ENCODE peak calls at places on chromosomes 16 and 17, in six cellular contexts. R is upper lobe of right lung, Q is left ventricle myocardium inferior, L is HFF-Myc, M is AG04449, T is heart right ventricle. C is an unnamed sample.

GRCh38 chr16:72023962-72024361 is 15.4 kb downstream of the DHODH start:
- DNase-seq in R (no peak), Q (no peak), L (no peak), M (no peak), T (no peak), C (no peak)

GRCh38 chr16:84992700-84993075 is 18.6 kb downstream of the ZDHHC7 start:
- DNase-seq in R (no peak), Q (no peak), L (no peak), M (no peak), T (no peak), C (no peak)

GRCh38 chr17:65703891-65704290 is 142.4 kb upstream of the AXIN2 start:
- DNase-seq in R (no peak), Q (no peak), L (no peak), M (no peak), T (no peak), C (no peak)

GRCh38 chr17:13740692-13741091 is 139.0 kb upstream of the HS3ST3A1 start:
- DNase-seq in R (no peak), Q (no peak), L (no peak), M (no peak), T (no peak), C (no peak)

GRCh38 chr16:53220585-53220984 is 165.8 kb downstream of the CHD9 start:
- DNase-seq in R (no peak), Q (no peak), L (no peak), M (no peak), T (no peak), C (peak)

GRCh38 chr17:45261577-45262515 is at the start of gene SPATA32:
- DNase-seq in R (peak), Q (peak), L (no peak), M (no peak), T (peak), C (no peak)

GRCh38 chr17:58315281-58315711 is 13.3 kb downstream of the TSPOAP1 start:
- DNase-seq in R (peak), Q (no peak), L (no peak), M (no peak), T (no peak), C (no peak)

GRCh38 chr16:75456971-75457370 is 7.5 kb downstream of the TMEM170A start:
- DNase-seq in R (peak), Q (no peak), L (no peak), M (no peak), T (no peak), C (no peak)

GRCh38 chr16:245105-245504 is 10.5 kb downstream of the FAM234A start:
- DNase-seq in R (no peak), Q (no peak), L (no peak), M (no peak), T (no peak), C (no peak)

GRCh38 chr16:66899945-66900688 is 18.6 kb downstream of the CDH16 start:
- DNase-seq in R (peak), Q (peak), L (no peak), M (no peak), T (peak), C (no peak)

GRCh38 chr16:12752159-12752558 is 51.5 kb downstream of the CPPED1 start:
- DNase-seq in R (no peak), Q (no peak), L (no peak), M (no peak), T (no peak), C (no peak)

GRCh38 chr17:67365762-67366192 is 600 bp downstream of the PSMD12 start:
- DNase-seq in R (no peak), Q (no peak), L (no peak), M (no peak), T (no peak), C (no peak)

GRCh38 chr16:84774810-84775209 is 45.0 kb upstream of the CRISPLD2 start:
- DNase-seq in R (no peak), Q (no peak), L (no peak), M (peak), T (no peak), C (peak)

GRCh38 chr17:52025231-52025630 is 133.3 kb downstream of the CA10 start:
- DNase-seq in R (no peak), Q (no peak), L (no peak), M (peak), T (no peak), C (no peak)

GRCh38 chr17:52158450-52159042 is at the start of gene CA10:
- DNase-seq in R (no peak), Q (no peak), L (no peak), M (no peak), T (no peak), C (no peak)

GRCh38 chr17:68356520-68356919 is 65.2 kb downstream of the ARSG start:
- DNase-seq in R (no peak), Q (no peak), L (no peak), M (no peak), T (no peak), C (no peak)

GRCh38 chr17:50153650-50154575 is 3.4 kb upstream of the PPP1R9B start:
- DNase-seq in R (peak), Q (peak), L (no peak), M (no peak), T (peak), C (no peak)

GRCh38 chr17:71922439-71922838 is 198.4 kb upstream of the SOX9 start:
- DNase-seq in R (no peak), Q (no peak), L (no peak), M (no peak), T (no peak), C (peak)

GRCh38 chr17:17812211-17813054 is 24.4 kb downstream of the SREBF1 start:
- DNase-seq in R (peak), Q (peak), L (no peak), M (no peak), T (peak), C (no peak)

GRCh38 chr17:32143525-32143865 is 1.2 kb downstream of the RHOT1 start:
- DNase-seq in R (no peak), Q (no peak), L (no peak), M (no peak), T (no peak), C (no peak)

GRCh38 chr17:62714016-62714777 is 86.7 kb downstream of the MRC2 start:
- DNase-seq in R (no peak), Q (no peak), L (no peak), M (no peak), T (no peak), C (no peak)

GRCh38 chr17:34156741-34157589 is 98.1 kb upstream of the CCL2 start:
- DNase-seq in R (peak), Q (no peak), L (no peak), M (no peak), T (no peak), C (no peak)

GRCh38 chr17:48589831-48590602 is at the start of gene HOXB3:
- DNase-seq in R (no peak), Q (no peak), L (no peak), M (peak), T (no peak), C (no peak)

GRCh38 chr17:42670199-42670924 is 6.4 kb downstream of the PLEKHH3 start:
- DNase-seq in R (no peak), Q (no peak), L (no peak), M (no peak), T (no peak), C (no peak)

GRCh38 chr17:37787055-37787720 is 42.3 kb upstream of the HNF1B start:
- DNase-seq in R (no peak), Q (no peak), L (no peak), M (no peak), T (peak), C (no peak)

GRCh38 chr17:78330570-78331224 is 29.2 kb downstream of the SOCS3 start:
- DNase-seq in R (no peak), Q (no peak), L (no peak), M (no peak), T (no peak), C (no peak)

GRCh38 chr16:67923414-67924127 is 8.1 kb downstream of the CTRL start:
- DNase-seq in R (no peak), Q (no peak), L (no peak), M (no peak), T (no peak), C (no peak)

GRCh38 chr17:73215414-73215813 is 22.6 kb downstream of the COG1 start:
- DNase-seq in R (no peak), Q (no peak), L (no peak), M (no peak), T (no peak), C (no peak)

GRCh38 chr16:46686815-46687473 is 2.0 kb downstream of the VPS35 start:
- DNase-seq in R (no peak), Q (no peak), L (no peak), M (no peak), T (no peak), C (no peak)

GRCh38 chr16:21704733-21705132 is 41.0 kb downstream of the OTOA start:
- DNase-seq in R (no peak), Q (no peak), L (peak), M (no peak), T (no peak), C (no peak)

GRCh38 chr17:62750502-62751349 is 57.4 kb downstream of the MARCHF10 start:
- DNase-seq in R (no peak), Q (no peak), L (no peak), M (no peak), T (no peak), C (no peak)

GRCh38 chr17:49403514-49404289 is 11.0 kb downstream of the PHB1 start:
- DNase-seq in R (no peak), Q (no peak), L (no peak), M (no peak), T (no peak), C (no peak)

GRCh38 chr16:85800321-85800669 is 800 bp downstream of the COX4I1 start:
- DNase-seq in R (no peak), Q (no peak), L (no peak), M (no peak), T (no peak), C (no peak)

GRCh38 chr16:35197656-35198055 is 1738.2 kb downstream of the TP53TG3F start:
- DNase-seq in R (no peak), Q (no peak), L (no peak), M (no peak), T (no peak), C (no peak)

GRCh38 chr16:1112506-1113184 is 16.6 kb upstream of the C1QTNF8 start:
- DNase-seq in R (no peak), Q (no peak), L (no peak), M (no peak), T (no peak), C (no peak)

GRCh38 chr16:2751577-2752034 is 832 bp upstream of the SRRM2 start:
- DNase-seq in R (no peak), Q (no peak), L (no peak), M (no peak), T (no peak), C (no peak)

DNA sequence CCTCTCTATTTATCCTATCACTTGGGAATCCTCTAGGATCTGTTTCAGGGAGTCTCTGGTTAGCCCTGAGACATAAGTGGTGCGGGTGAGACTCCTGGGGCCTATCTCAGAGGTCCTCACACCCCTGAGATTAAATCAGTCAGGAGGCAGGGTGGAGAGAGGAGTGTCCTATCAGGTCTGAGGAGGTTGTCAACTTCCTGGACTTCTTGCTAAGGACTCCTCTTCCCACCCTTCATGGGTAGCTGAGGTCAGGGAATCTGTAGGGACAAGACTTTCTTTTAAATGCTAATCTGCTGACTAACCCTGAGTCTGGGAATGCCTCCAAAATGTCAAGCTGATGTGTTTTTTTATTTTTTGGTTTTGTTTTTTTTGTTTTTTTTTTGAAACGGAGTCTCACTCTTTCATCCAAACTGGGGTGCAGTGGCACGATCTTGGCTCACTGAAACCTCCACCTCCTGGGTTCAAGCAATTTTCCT is 6.6 kb upstream of the ARMC5 start:
- DNase-seq in R (no peak), Q (no peak), L (peak), M (peak), T (no peak), C (peak)
- TF ChIP-seq CTCF in R (no peak), Q (no peak), L (no peak), M (no peak), T (no peak), C (no peak)

DNA sequence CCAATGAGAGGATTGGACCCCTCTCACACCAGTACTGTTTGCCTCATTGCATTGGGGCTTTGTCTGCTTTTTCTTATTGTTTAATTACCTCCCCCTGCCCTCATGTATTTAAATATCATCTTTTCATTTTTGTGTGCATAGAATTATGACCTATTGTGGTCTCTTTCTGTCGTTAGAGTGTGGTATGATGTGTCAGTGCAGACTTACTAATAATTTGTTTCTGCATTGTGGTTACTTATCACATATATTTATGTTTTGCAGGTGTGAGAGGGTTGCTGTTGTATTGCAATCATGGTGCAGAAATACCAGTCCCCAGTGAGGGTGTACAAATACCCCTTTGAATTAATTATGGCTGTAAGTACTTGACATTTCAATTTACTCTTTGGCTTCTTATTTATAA is 2.5 kb downstream of the SEC14L1 start:
- DNase-seq in R (no peak), Q (no peak), L (no peak), M (no peak), T (no peak), C (no peak)
- H3K4me3 ChIP-seq in R (peak), Q (peak), L (no peak), M (no peak), T (peak), C (no peak)

GRCh38 chr17:82270651-82271050 is 2.8 kb downstream of the CSNK1D start:
- DNase-seq in R (peak), Q (no peak), L (no peak), M (no peak), T (no peak), C (no peak)

GRCh38 chr17:82266142-82266541 is 7.4 kb downstream of the CSNK1D start:
- DNase-seq in R (no peak), Q (no peak), L (no peak), M (no peak), T (no peak), C (no peak)

GRCh38 chr17:82269138-82269881 is 4.2 kb downstream of the CSNK1D start:
- DNase-seq in R (peak), Q (no peak), L (no peak), M (no peak), T (no peak), C (no peak)

GRCh38 chr17:82269882-82270500 is 3.5 kb downstream of the CSNK1D start:
- DNase-seq in R (peak), Q (no peak), L (no peak), M (no peak), T (no peak), C (no peak)

DNA sequence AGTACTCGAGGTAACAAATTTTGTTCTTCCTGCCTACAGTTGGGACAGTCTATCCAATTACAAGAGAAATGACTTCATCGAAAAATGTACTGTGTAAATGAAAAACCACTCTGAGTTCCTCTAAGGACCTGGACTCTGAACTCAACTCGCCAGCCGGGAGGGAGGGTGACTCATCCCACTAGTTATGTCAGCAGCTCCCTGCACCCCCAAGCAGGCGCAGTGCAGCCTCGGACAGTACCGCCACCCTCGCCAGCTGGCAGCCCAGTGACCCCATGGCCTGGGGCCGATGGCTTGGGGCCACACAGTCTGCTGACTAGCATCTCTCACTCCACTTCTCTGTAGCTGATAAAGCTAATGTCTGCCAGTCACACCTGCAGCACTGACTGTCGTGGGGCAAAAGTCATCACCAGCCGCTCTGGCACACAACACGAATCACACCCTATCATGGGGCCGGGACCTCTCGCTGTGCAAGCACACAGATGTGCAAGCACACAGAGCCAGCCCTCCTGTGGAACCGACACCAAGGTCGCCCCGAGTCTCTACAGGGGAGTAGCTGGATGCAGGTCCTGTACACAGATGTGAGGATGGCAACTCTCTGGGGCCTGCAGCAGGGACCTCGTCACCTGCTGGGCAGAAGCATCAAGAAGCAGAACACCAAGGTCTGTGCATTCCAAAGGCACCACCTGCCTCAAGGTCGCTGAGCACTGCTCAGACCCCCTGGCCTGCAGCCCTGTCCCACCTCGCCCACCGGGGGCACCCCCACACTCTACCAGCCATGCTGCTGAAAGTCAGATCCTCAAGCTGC is 5.7 kb downstream of the CSNK1D start:
- DNase-seq in R (peak), Q (peak), L (peak), M (peak), T (peak), C (peak)
- TF ChIP-seq CTCF in R (no peak), Q (no peak), L (no peak), M (no peak), T (no peak), C (no peak)

DNA sequence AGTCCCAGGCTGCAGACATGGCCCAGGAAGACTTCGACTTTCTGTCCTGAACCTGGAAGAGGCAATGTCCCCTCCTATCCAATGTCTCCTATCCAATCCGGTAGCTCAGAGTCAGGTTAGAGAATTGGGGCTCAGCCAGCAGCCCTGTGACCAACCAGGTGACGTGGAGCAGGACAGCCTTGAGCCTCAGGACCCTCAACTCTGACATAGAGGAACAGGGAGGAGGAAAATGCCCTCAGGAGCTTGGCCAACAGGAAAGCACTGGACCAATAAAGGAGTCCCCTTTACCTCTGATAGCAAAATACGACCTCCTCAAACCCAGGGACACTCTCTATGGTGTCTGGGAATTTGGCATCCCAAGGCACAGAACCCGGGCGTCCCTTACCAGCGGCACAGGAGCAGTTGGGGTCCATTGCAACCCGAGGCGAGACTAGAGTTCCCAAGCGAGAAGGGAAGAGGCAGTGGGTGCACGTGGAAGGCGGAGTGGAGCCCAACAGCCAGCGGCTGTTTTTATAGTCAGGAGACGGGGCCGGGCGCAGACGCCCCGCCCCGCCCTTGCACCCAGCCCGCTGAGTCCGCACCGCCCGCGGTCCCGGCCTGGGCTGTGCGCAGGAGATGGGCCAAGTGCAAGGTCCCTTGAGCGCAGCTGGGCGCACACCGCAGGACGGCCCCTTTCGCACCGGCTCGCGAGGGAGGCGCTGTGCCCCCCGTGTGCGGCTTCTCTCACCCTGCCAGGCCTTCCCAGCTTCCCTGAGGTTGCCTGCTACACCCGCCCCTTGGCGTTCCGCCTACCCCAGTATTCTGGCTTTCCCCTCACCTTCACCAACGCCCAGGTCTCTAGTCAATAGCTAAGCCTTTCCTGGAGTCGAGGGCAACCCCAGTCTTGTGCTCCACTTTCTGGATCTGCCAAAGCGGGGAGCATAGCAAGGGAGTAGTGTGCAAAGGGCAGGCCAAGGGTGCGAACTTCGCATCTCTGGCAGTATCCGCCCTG is at the start of gene MT1G:
- DNase-seq in R (peak), Q (peak), L (no peak), M (no peak), T (peak), C (no peak)
- H3K4me3 ChIP-seq in R (no peak), Q (peak), L (no peak), M (no peak), T (no peak), C (no peak)

DNA sequence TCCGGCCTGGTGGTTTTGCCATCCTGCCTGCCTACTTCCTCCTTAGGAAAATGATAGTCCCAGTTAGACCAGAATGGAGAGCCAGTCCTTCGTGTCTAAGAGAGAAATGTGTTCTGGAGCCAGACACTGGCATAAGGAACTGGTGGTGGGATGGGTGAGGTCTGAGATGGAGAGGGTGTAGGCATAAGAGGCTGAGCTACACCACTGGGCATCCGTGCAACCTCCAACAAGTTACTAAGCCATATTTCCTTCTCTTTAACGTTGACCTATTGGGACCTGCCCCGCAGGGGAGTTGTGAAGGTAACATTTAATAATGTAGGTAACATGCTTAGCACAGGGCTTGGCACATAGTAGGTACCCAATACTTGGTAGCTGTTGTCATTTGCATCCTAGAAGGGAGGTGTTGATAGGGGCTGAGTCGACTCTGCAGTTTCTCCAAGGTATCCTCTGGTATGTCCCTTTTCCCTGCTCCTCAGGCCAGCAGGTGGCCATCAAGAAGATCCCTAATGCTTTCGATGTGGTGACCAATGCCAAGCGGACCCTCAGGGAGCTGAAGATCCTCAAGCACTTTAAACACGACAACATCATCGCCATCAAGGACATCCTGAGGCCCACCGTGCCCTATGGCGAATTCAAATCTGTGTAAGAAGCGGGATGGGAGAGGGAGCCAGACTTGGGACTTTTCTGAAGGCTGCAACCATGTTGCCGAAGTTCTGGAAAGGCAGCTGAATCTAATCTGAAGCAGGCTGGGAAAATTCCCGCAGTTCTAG is 1.2 kb downstream of the MAPK7 start:
- DNase-seq in R (peak), Q (no peak), L (no peak), M (no peak), T (no peak), C (no peak)
- TF ChIP-seq CTCF in R (no peak), Q (no peak), L (no peak), M (no peak), T (no peak), C (no peak)

GRCh38 chr16:59146140-59146539 is 412.0 kb upstream of the GOT2 start:
- DNase-seq in R (no peak), Q (no peak), L (no peak), M (no peak), T (no peak), C (no peak)
- H3K4me3 ChIP-seq in R (no peak), Q (no peak), L (no peak), M (no peak), T (no peak), C (no peak)

GRCh38 chr17:74919440-74920305 is 3.4 kb downstream of the USH1G start:
- DNase-seq in R (no peak), Q (no peak), L (no peak), M (no peak), T (no peak), C (no peak)
- TF ChIP-seq CTCF in R (no peak), Q (peak), L (peak), M (peak), T (peak), C (no peak)

C was measured in AG09309.